ENCODE peak calls at places on chromosomes 11 and 22, in seven cellular contexts. U is IMR-90, A is WTC11, G is K562, B is glutamatergic neuron, R is spleen, F is transverse colon. J is an unnamed sample.

GRCh38 chr11:55793321-55793720 is 2.0 kb upstream of the OR5D14 start:
- DNase-seq in U (no peak), R (no peak), A (no peak), B (no peak), F (no peak), G (no peak), J (no peak)

GRCh38 chr22:50157976-50158375 is 12.6 kb upstream of the PANX2 start:
- DNase-seq in R (peak; percentile 61), F (peak; percentile 82), B (peak; percentile 14), A (no peak), U (no peak), G (no peak), J (no peak)

GRCh38 chr11:75365711-75366181 is 14.3 kb upstream of the ARRB1 start:
- DNase-seq in R (no peak), U (peak; percentile 84), A (no peak), G (no peak), F (no peak), B (no peak), J (no peak)

GRCh38 chr11:66339686-66340483 is 3.7 kb upstream of the RIN1 start:
- DNase-seq in U (no peak), F (no peak), R (peak; percentile 40), B (no peak), G (no peak), A (no peak), J (no peak)

GRCh38 chr11:92222701-92223100 is 1.9 kb upstream of the FAT3 start:
- DNase-seq in U (no peak), G (no peak), R (no peak), B (no peak), A (no peak), F (no peak), J (no peak)

GRCh38 chr22:22877523-22878210 is 9.9 kb upstream of the IGLL5 start:
- DNase-seq in A (peak; percentile 85), G (peak; percentile 98), F (peak; percentile 76), R (peak; percentile 88), B (peak; percentile 84), U (peak; percentile 45), J (peak; percentile 57)

GRCh38 chr22:25900880-25901279 is 158.9 kb downstream of the MYO18B start:
- DNase-seq in U (no peak), A (no peak), R (no peak), B (no peak), F (no peak), G (peak; percentile 14), J (no peak)

GRCh38 chr11:34243620-34244493 is 114.0 kb downstream of the ABTB2 start:
- DNase-seq in F (peak; percentile 84), R (no peak), A (no peak), G (peak; percentile 28), U (peak; percentile 77), B (no peak), J (peak; percentile 73)

GRCh38 chr22:40535642-40536041 is 100.9 kb downstream of the MRTFA start:
- DNase-seq in U (no peak), F (no peak), R (no peak), A (no peak), G (no peak), B (no peak), J (no peak)

GRCh38 chr11:35082322-35083180 is 56.4 kb upstream of the CD44 start:
- DNase-seq in A (peak; percentile 56), R (peak; percentile 91), G (peak; percentile 76), B (no peak), U (peak; percentile 83), F (peak; percentile 72), J (peak; percentile 83)

GRCh38 chr11:11243258-11243789 is 109.7 kb downstream of the CSNK2A3 start:
- DNase-seq in R (no peak), U (no peak), B (no peak), F (no peak), G (no peak), A (no peak), J (no peak)

GRCh38 chr11:19393941-19394340 is 153.2 kb upstream of the E2F8 start:
- DNase-seq in G (no peak), B (no peak), R (no peak), F (no peak), A (no peak), U (peak; percentile 83), J (no peak)

DNA sequence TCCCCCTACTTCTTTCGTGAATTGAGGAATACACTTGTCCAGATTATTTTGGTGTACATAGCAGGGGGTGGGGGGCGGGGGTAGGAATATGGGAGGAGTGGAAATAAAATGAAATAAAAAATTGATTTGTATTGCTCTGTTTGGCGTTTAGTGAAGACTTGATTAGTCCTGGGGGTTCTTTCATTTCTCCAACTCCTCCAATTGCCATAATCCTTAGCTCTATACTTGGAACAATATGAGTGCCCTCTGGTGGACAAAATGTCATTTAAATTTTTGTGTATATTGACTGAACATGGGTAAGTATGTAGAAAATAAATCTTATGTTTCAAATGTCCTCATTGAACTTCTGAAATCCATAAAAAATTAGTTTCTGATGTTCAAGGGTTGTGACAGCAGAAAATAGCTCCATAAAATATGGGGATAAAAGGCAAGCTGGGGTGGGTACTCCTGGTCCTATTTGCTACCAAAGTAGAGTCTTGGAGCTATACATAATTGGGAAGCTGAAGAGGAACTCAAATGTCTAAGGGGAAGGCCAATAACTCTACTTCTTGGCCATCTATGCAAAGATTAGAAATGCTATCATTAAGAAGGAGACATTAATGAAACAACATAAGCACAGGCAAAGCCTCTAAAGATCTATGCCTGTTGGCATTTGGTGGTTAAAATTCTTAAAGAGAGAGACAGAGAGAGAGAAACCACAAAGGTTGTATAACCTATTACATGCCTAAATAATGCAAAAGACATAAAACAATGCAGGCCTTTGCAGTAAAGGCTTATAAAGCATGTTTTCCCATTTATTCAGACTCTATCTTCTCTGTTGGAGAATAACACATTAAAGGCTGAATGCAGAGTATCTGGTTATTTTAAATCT is 421.6 kb downstream of the METTL15 start:
- DNase-seq in U (peak; percentile 82), F (no peak), A (no peak), B (no peak), R (no peak), G (peak; percentile 36), J (peak; percentile 27)
- TF ChIP-seq CTCF in U (peak; percentile 57), F (peak; percentile 25), A (peak; percentile 56), B (peak; percentile 80), R (peak; percentile 46), G (no peak), J (no peak)

GRCh38 chr11:2702771-2703486 is 3.1 kb upstream of the KCNQ1OT1 start:
- DNase-seq in B (peak; percentile 15), R (peak; percentile 66), F (no peak), A (peak; percentile 5), U (no peak), G (no peak), J (no peak)
- TF ChIP-seq CTCF in B (no peak), R (no peak), F (no peak), A (no peak), U (no peak), G (no peak), J (no peak)

DNA sequence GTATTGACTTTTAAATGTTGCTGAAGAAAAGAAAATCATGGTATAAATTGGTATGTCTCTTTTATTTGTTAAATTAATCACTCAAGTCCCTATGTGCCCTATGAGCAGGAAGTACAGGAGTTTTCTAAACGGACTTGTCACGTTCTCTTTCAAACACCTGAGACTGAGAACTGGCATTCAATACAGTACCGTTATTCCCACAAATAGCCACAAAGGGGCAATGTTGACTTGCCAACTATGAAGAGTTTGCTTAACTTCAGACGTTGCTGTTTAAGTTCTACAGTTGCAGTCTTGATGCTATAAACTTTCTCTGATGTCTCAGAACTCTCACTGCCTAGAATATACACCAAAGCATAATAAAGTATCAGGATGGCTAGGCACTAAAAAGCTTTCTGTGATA is 7.6 kb downstream of the OR56A1 start:
- DNase-seq in F (no peak), B (no peak), G (peak; percentile 35), A (no peak), R (no peak), U (peak; percentile 43), J (no peak)
- TF ChIP-seq CTCF in F (peak; percentile 48), B (no peak), G (peak; percentile 54), A (no peak), R (peak; percentile 34), U (peak; percentile 58), J (no peak)

GRCh38 chr22:31248965-31249940 is 37.2 kb downstream of the LIMK2 start:
- DNase-seq in B (no peak), R (no peak), A (no peak), F (no peak), U (no peak), G (no peak), J (no peak)
- TF ChIP-seq CTCF in B (no peak), R (no peak), A (no peak), F (no peak), U (no peak), G (no peak), J (no peak)

GRCh38 chr11:15258433-15259350 is 144.0 kb downstream of the INSC start:
- DNase-seq in G (peak; percentile 6), B (no peak), F (no peak), A (no peak), R (no peak), U (peak; percentile 34), J (no peak)
- TF ChIP-seq CTCF in G (no peak), B (no peak), F (no peak), A (no peak), R (no peak), U (peak; percentile 13), J (no peak)

GRCh38 chr11:68661697-68662603 is 22.4 kb upstream of the GAL start:
- DNase-seq in B (peak; percentile 10), F (no peak), U (peak; percentile 25), A (no peak), R (peak; percentile 43), G (no peak), J (no peak)
- TF ChIP-seq CTCF in B (no peak), F (no peak), U (no peak), A (no peak), R (no peak), G (no peak), J (no peak)

GRCh38 chr22:38824587-38824986 is 19.2 kb downstream of the NPTXR start:
- DNase-seq in R (no peak), G (peak; percentile 82), U (peak; percentile 75), B (no peak), F (peak; percentile 31), A (peak; percentile 89), J (peak; percentile 78)
- TF ChIP-seq CTCF in R (no peak), G (peak; percentile 68), U (peak; percentile 47), B (no peak), F (peak; percentile 19), A (no peak), J (no peak)

GRCh38 chr11:105577645-105578044 is 32.2 kb upstream of the GRIA4 start:
- DNase-seq in F (no peak), R (no peak), B (no peak), G (no peak), U (peak; percentile 37), A (no peak), J (no peak)
- TF ChIP-seq CTCF in F (no peak), R (no peak), B (no peak), G (no peak), U (peak; percentile 19), A (no peak), J (no peak)

DNA sequence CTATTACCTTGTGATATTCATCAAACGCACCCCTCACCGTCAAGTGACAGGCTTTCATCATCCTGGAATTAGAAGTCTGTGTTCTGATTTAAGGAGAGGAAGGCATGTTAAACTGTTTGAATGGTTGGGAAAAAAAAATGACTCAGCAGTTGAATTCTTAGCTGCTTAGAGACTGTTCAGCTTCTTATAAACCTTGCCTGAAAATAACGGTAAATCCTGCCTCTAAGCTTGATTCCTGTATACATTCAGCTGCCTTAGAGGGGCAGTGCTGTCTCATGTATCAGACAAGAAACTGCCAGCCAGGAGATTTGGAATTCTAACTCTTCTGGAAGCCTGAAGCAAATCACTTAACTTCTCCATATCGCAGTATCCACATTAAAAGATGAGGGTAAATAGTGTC is 437.4 kb downstream of the JRKL start:
- DNase-seq in B (no peak), R (no peak), U (peak; percentile 0), G (peak; percentile 31), F (no peak), A (no peak), J (no peak)
- TF ChIP-seq CTCF in B (no peak), R (no peak), U (peak; percentile 2), G (no peak), F (no peak), A (no peak), J (no peak)